ENCODE peak calls at places on chromosomes 13 and 19, in nine cellular contexts. Y, H, K, P, E, F, U, V and I are unnamed samples.

GRCh38 chr13:109737606-109738005 is 48.8 kb downstream of the IRS2 start:
- DNase-seq in Y (no peak), P (no peak), U (no peak), V (no peak), H (no peak), K (no peak), F (no peak), E (no peak), I (peak)

GRCh38 chr19:56377105-56377924 is 16.0 kb downstream of the ZNF582 start:
- DNase-seq in P (peak), V (no peak), Y (no peak), E (no peak), H (no peak), U (no peak), F (no peak), K (no peak), I (no peak)

GRCh38 chr19:58305932-58306323 is 751 bp downstream of the ERVK3-1 start:
- DNase-seq in H (peak), U (no peak), Y (no peak), K (no peak), P (no peak), F (no peak), V (no peak), E (no peak), I (no peak)

GRCh38 chr13:47004552-47004951 is 107.7 kb upstream of the HTR2A start:
- DNase-seq in Y (no peak), H (no peak), V (no peak), U (no peak), F (no peak), E (no peak), K (no peak), P (no peak), I (no peak)

GRCh38 chr19:42254850-42255765 is at the start of gene ERF:
- DNase-seq in Y (peak), V (no peak), U (peak), F (peak), H (peak), K (no peak), E (peak), P (peak), I (peak)

GRCh38 chr13:51958217-51958547 is 53.1 kb downstream of the ATP7B start:
- DNase-seq in K (no peak), H (peak), F (no peak), Y (no peak), P (no peak), E (no peak), U (no peak), V (no peak), I (no peak)

GRCh38 chr13:25860862-25861261 is 191.0 kb downstream of the SHISA2 start:
- DNase-seq in P (no peak), F (no peak), E (no peak), V (no peak), H (no peak), U (no peak), K (no peak), Y (no peak), I (no peak)

GRCh38 chr19:16062789-16063188 is 13.5 kb upstream of the TPM4 start:
- DNase-seq in E (no peak), V (no peak), P (no peak), K (no peak), U (no peak), F (no peak), H (peak), Y (peak), I (no peak)

DNA sequence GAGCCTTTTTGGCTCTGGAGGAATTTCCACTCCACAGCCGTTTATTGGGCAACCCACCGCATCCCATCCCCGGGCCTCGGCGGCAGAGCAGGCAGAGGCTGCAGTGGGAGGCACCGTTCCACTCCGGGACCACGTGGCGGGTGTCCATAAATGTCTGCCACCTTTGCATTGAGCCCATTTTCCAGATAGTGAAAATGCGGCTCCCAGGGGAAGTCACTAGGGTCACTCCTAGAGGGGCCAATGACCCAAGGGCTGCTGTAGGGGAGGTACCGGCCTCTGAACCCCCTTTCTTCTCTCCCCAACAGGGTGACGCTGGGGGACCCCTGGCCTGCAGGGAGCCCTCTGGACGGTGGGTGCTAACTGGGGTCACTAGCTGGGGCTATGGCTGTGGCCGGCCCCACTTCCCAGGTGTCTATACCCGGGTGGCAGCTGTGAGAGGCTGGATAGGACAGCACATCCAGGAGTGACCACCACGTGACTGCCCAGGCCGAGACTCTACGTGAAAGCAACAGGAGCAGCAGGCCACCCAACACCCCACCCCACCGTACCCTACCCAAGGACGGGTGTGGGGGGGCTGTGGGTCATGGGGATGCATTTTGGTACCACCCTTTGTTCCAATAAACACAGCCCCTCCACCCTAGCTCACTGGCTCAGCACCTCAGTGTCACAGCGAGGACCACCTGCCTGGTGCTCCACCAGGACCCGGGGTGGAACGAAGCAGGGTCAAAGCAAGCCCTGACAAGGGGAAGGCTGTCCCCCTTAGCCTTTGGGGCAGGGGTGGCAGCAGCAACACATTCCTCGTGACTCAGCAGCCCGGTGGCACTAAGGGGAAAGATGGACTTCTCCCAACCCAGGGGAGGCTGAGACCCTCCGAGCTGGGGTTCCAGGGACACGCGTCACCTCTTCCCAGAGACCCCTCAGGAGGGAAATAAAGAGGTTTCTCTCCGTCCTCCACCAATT is 1.5 kb downstream of the TIMM13 start:
- DNase-seq in H (no peak), P (no peak), E (no peak), V (no peak), F (no peak), U (no peak), K (no peak), Y (peak), I (no peak)
- H3K4me3 ChIP-seq in H (peak), P (peak), E (no peak), V (peak), F (no peak), U (peak), K (peak), Y (peak), I (peak)

GRCh38 chr13:97300871-97301270 is 78.7 kb downstream of the MBNL2 start:
- DNase-seq in V (no peak), F (no peak), H (no peak), U (no peak), Y (peak), E (no peak), K (no peak), P (no peak), I (no peak)

GRCh38 chr13:97298816-97299215 is 76.7 kb downstream of the MBNL2 start:
- DNase-seq in F (no peak), K (no peak), P (no peak), V (no peak), U (no peak), H (no peak), E (no peak), Y (no peak), I (no peak)

GRCh38 chr13:97295279-97296182 is 73.4 kb downstream of the MBNL2 start:
- DNase-seq in H (no peak), V (no peak), K (no peak), E (no peak), P (peak), F (no peak), U (no peak), Y (no peak), I (no peak)

GRCh38 chr13:97301382-97302095 is 79.4 kb downstream of the MBNL2 start:
- DNase-seq in V (no peak), H (no peak), U (no peak), P (no peak), Y (peak), K (no peak), E (no peak), F (no peak), I (no peak)

GRCh38 chr13:97296740-97297139 is 74.6 kb downstream of the MBNL2 start:
- DNase-seq in P (peak), E (no peak), K (no peak), F (no peak), V (no peak), U (no peak), Y (no peak), H (no peak), I (no peak)
- H3K4me3 ChIP-seq in P (no peak), E (no peak), K (no peak), F (no peak), V (no peak), U (no peak), Y (no peak), H (no peak), I (no peak)

DNA sequence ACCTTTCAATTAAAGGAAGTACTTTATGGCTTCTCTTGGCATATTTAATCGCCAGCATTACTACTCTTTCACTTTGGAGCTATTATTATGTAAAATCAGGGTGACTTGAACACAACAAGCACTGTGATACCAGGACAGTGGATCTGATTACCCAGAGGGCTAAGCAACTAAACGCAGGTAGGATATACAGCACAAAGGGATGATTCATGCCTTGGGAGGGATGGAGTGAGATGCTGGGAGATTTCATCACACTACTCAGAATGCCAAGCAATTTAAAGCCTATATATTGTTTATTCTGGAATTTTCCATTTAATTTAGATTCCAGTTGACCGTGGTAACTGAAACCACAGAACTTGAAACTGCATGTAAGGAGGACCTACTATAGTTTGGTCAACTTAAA is 254.0 kb downstream of the GPC5 start:
- DNase-seq in Y (no peak), U (no peak), H (no peak), K (no peak), P (no peak), V (no peak), F (no peak), E (no peak), I (peak)
- H3K4me3 ChIP-seq in Y (no peak), U (no peak), H (no peak), K (no peak), P (no peak), V (no peak), F (no peak), E (no peak), I (no peak)

DNA sequence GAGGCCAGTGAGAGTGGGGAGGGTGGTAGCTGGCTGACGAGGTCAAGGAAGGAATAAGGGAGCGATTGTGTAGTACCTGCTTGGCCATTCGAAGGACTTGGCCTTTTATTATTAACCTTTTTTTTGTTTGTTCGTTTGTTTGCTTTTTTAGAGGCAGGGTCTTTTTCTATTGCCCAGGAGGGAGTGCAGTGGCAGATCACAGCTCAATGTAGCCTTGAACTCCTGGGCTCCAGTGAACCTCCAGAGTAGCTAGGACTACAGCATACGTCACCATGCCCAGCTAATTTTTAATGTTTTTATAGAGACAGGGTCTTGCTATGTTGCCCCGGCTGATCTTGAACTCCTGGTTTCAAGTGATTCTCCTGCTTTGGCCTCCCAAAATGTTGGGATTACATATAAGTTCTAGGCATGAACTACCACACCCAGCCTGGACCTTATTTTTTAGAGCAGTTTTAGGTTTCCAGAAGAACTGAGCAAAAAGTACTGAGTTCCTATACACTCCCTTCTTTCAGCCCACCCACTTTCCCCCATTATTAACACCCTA is 25.5 kb downstream of the ARHGEF7 start:
- DNase-seq in P (no peak), Y (no peak), E (no peak), V (no peak), F (no peak), K (no peak), U (no peak), H (no peak), I (no peak)
- H3K4me3 ChIP-seq in P (no peak), Y (no peak), E (no peak), V (no peak), F (no peak), K (no peak), U (no peak), H (no peak), I (no peak)